ENCODE peak calls at places on chromosomes 4 and X, in four cellular contexts. L is T-helper 17 cell, N is AG08396, A is foreskin keratinocyte. X is an unnamed sample.

GRCh38 chrX:17414839-17415238 is 39.8 kb downstream of the NHS start:
- DNase-seq in L (no peak), N (no peak), A (no peak), X (no peak)

GRCh38 chr4:11976726-11977263 is 548.1 kb upstream of the HS3ST1 start:
- DNase-seq in L (no peak), N (no peak), A (no peak), X (no peak)

GRCh38 chrX:73930300-73930699 is 367.3 kb downstream of the CHIC1 start:
- DNase-seq in L (no peak), N (no peak), A (peak; percentile 61), X (no peak)

GRCh38 chrX:10414106-10414824 is 206.1 kb downstream of the MID1 start:
- DNase-seq in L (no peak), N (no peak), A (no peak), X (no peak)

GRCh38 chr4:145333786-145334185 is 147.9 kb upstream of the SMAD1 start:
- DNase-seq in L (no peak), N (no peak), A (no peak), X (no peak)

GRCh38 chrX:23334536-23334870 is at the start of gene PTCHD1:
- DNase-seq in L (no peak), N (no peak), A (no peak), X (no peak)

GRCh38 chrX:131045786-131046185 is 12.4 kb upstream of the ARHGAP36 start:
- DNase-seq in L (no peak), N (no peak), A (no peak), X (no peak)

GRCh38 chrX:22527302-22527701 is 254.6 kb downstream of the CBLL2 start:
- DNase-seq in L (no peak), N (no peak), A (no peak), X (no peak)

GRCh38 chrX:6644411-6644810 is 109.5 kb upstream of the VCX3A start:
- DNase-seq in L (no peak), N (no peak), A (no peak), X (no peak)

GRCh38 chrX:104166735-104167436 is 633 bp downstream of the FAM199X start:
- DNase-seq in L (no peak), N (peak; percentile 4), A (peak; percentile 0), X (no peak)